ENCODE peak calls at places on chromosomes 11 and 22, in seven cellular contexts. A, B, U, T, F, G and E are unnamed samples.

GRCh38 chr11:31813961-31814868 is 3.1 kb upstream of the PAX6 start:
- DNase-seq in A (peak; percentile 63), B (peak; percentile 44), U (no peak), T (no peak), F (no peak), G (no peak), E (no peak)

GRCh38 chr11:115480611-115481010 is 23.6 kb downstream of the CADM1 start:
- DNase-seq in A (no peak), B (no peak), U (no peak), T (no peak), F (no peak), G (no peak), E (no peak)

GRCh38 chr11:108210441-108210840 is 12.0 kb downstream of the NPAT start:
- DNase-seq in A (no peak), B (no peak), U (no peak), T (no peak), F (no peak), G (no peak), E (no peak)

GRCh38 chr22:46657996-46658947 is 38.1 kb downstream of the GRAMD4 start:
- DNase-seq in A (no peak), B (no peak), U (no peak), T (no peak), F (no peak), G (no peak), E (no peak)

GRCh38 chr11:8285796-8286195 is 22.1 kb upstream of the LMO1 start:
- DNase-seq in A (no peak), B (no peak), U (no peak), T (no peak), F (no peak), G (no peak), E (no peak)

GRCh38 chr22:38429460-38430128 is 25.4 kb downstream of the KCNJ4 start:
- DNase-seq in A (no peak), B (no peak), U (no peak), T (no peak), F (no peak), G (peak; percentile 59), E (no peak)

GRCh38 chr11:73236205-73236765 is 18.2 kb downstream of the P2RY2 start:
- DNase-seq in A (no peak), B (no peak), U (no peak), T (no peak), F (peak; percentile 18), G (no peak), E (no peak)

GRCh38 chr11:133619397-133619796 is 87.1 kb upstream of the OPCML start:
- DNase-seq in A (peak; percentile 15), B (no peak), U (no peak), T (no peak), F (no peak), G (peak; percentile 49), E (no peak)

GRCh38 chr11:56855217-56855616 is 106.7 kb upstream of the OR9G4 start:
- DNase-seq in A (no peak), B (no peak), U (no peak), T (no peak), F (no peak), G (no peak), E (no peak)

GRCh38 chr11:127345819-127346459 is 345.4 kb upstream of the KIRREL3 start:
- DNase-seq in A (peak; percentile 70), B (peak; percentile 10), U (no peak), T (peak; percentile 11), F (no peak), G (peak; percentile 54), E (peak; percentile 0)

GRCh38 chr11:117861151-117862018 is 15.1 kb downstream of the FXYD6 start:
- DNase-seq in A (peak; percentile 94), B (no peak), U (no peak), T (peak; percentile 38), F (no peak), G (peak; percentile 40), E (no peak)

GRCh38 chr11:130602700-130603584 is 154.5 kb downstream of the ADAMTS15 start:
- DNase-seq in A (no peak), B (no peak), U (no peak), T (no peak), F (no peak), G (no peak), E (no peak)

GRCh38 chr11:129402196-129402595 is 26.5 kb downstream of the BARX2 start:
- DNase-seq in A (no peak), B (no peak), U (no peak), T (no peak), F (no peak), G (no peak), E (no peak)

GRCh38 chr22:49972163-49973017 is 11.8 kb downstream of the PIM3 start:
- DNase-seq in A (no peak), B (no peak), U (peak; percentile 48), T (peak; percentile 61), F (no peak), G (no peak), E (no peak)

GRCh38 chr11:45087761-45088160 is 58.7 kb upstream of the PRDM11 start:
- DNase-seq in A (no peak), B (no peak), U (no peak), T (no peak), F (no peak), G (no peak), E (no peak)
- H3K27ac ChIP-seq in A (peak overlapping the region; percentile 83), B (peak overlapping the region; percentile 33), U (peak overlapping the region; percentile 75), T (no peak overlapping the region), F (no peak overlapping the region), G (no peak overlapping the region), E (no peak overlapping the region)

DNA sequence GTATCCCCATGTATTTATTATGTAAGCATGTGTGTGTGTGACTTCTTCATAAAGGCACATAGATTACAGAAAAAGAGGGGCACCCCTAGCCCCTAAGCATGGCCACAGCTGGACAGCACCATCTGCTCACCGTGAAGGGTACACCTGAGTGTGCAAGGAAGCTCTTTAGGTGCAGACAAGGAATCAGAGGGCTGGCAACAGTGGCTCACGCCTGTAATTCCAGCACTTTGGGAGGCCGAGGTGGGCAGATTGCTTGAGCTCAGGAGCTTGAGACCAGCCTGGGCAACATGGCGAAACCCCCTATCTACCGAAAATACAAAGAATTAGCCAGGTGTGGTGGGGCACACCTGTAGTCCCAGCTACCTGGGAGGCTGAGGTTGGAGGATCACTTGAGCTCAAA is 56.3 kb downstream of the DGCR2 start:
- DNase-seq in A (no peak), B (no peak), U (no peak), T (no peak), F (no peak), G (no peak), E (no peak)
- H3K27me3 ChIP-seq in A (no peaks in the 10 kb centered on the region), B (no peaks in the 10 kb centered on the region), U (no peaks in the 10 kb centered on the region), T (no peaks in the 10 kb centered on the region), F (no peaks in the 10 kb centered on the region), G (no peaks in the 10 kb centered on the region), E (no peaks in the 10 kb centered on the region)

GRCh38 chr22:32518351-32518750 is 43.7 kb downstream of the FBXO7 start:
- DNase-seq in A (no peak), B (no peak), U (no peak), T (no peak), F (no peak), G (no peak), E (no peak)

GRCh38 chr22:32517921-32518320 is 43.3 kb downstream of the FBXO7 start:
- DNase-seq in A (no peak), B (no peak), U (no peak), T (no peak), F (no peak), G (no peak), E (no peak)

GRCh38 chr22:32517488-32517887 is 42.9 kb downstream of the FBXO7 start:
- DNase-seq in A (no peak), B (no peak), U (no peak), T (no peak), F (no peak), G (no peak), E (no peak)

GRCh38 chr22:32520612-32521011 is 46.0 kb downstream of the FBXO7 start:
- DNase-seq in A (no peak), B (no peak), U (no peak), T (no peak), F (no peak), G (no peak), E (no peak)

GRCh38 chr22:32518848-32519247 is 44.2 kb downstream of the FBXO7 start:
- DNase-seq in A (no peak), B (no peak), U (no peak), T (no peak), F (no peak), G (no peak), E (no peak)
- TF ChIP-seq CTCF in A (peak; percentile 34), B (no peak), U (peak; percentile 7), T (no peak), F (no peak), G (no peak), E (no peak)

DNA sequence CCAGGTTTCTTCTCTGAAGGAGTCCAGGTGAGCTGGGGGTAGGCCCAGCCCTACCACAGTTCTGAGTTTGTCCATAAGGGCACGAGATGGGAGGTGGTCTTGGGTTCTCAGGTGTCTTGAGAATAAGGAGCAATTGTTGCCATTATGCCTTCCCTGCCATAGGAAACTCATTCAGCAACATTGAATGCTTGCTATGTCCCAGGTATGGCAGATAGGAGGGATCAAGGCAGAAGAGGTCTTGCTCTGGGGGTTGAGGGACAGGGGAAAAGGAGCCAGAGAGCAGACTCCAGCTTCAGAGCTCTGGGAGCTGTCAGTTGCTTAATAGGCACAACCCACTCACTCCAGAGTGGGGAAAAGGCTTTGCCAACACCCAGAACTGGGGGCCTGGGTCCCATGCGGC is 4.3 kb downstream of the SELENOM start:
- DNase-seq in A (no peak), B (no peak), U (no peak), T (no peak), F (no peak), G (no peak), E (no peak)
- H3K27ac ChIP-seq in A (no peak overlapping the region), B (peak overlapping the region; percentile 83), U (peak overlapping the region; percentile 86), T (no peak overlapping the region), F (no peak overlapping the region), G (no peak overlapping the region), E (no peak overlapping the region)

GRCh38 chr11:123181075-123181474 is 14.0 kb downstream of the CLMP start:
- DNase-seq in A (no peak), B (no peak), U (no peak), T (no peak), F (no peak), G (no peak), E (no peak)
- H3K27me3 ChIP-seq in A (no peaks in the 10 kb centered on the region), B (no peaks in the 10 kb centered on the region), U (no peaks in the 10 kb centered on the region), T (no peaks in the 10 kb centered on the region), F (no peaks in the 10 kb centered on the region), G (no peaks in the 10 kb centered on the region), E (peaks cover 6% of the 10 kb centered on the region)

GRCh38 chr22:23386245-23386631 is 193.9 kb downstream of the IGLL1 start:
- DNase-seq in A (no peak), B (no peak), U (no peak), T (peak; percentile 53), F (no peak), G (no peak), E (no peak)
- TF ChIP-seq CTCF in A (no peak), B (no peak), U (peak; percentile 2), T (peak; percentile 1), F (no peak), G (peak; percentile 46), E (peak; percentile 35)